ENCODE peak calls at places on chromosomes 2 and 18, in seven cellular contexts. T is NCI-H2081 treated with DMSO at 0.1 percent for 48 hours; B is fibroblast of pulmonary artery; C is MG63; M is NCI-H446; P is stimulated activated CD4-positive, alpha-beta T cell treated with anti-CD3 and anti-CD28 coated beads, Interleukin-2, amount 100 ng/mL, for 48 hours; S is fibroblast of lung. F is an unnamed sample.

GRCh38 chr2:201517094-201517493 is 65.6 kb downstream of the STRADB start:
- DNase-seq in T (no peak), P (no peak), B (no peak), C (peak; percentile 3), S (peak; percentile 77), M (no peak), F (no peak)

GRCh38 chr2:190119257-190119656 is 56.7 kb upstream of the MSTN start:
- DNase-seq in M (no peak), S (peak; percentile 25), P (peak; percentile 2), T (no peak), C (no peak), B (peak; percentile 21), F (no peak)

GRCh38 chr2:190267302-190267701 is 52.3 kb downstream of the HIBCH start:
- DNase-seq in C (peak; percentile 61), P (no peak), T (no peak), B (peak; percentile 76), M (no peak), S (peak; percentile 89), F (no peak)

GRCh38 chr2:195694553-195694952 is 37.5 kb downstream of the SLC39A10 start:
- DNase-seq in P (no peak), T (no peak), S (no peak), M (no peak), C (no peak), B (no peak), F (no peak)

GRCh38 chr2:70904371-70905216 is 31.1 kb upstream of the ATP6V1B1 start:
- DNase-seq in B (no peak), S (no peak), C (no peak), T (no peak), P (no peak), M (no peak), F (no peak)

GRCh38 chr2:10157293-10157692 is 34.8 kb downstream of the RRM2 start:
- DNase-seq in T (no peak), S (no peak), P (no peak), B (no peak), M (no peak), C (no peak), F (no peak)

GRCh38 chr2:219402665-219403515 is 15.2 kb upstream of the DNPEP start:
- DNase-seq in C (peak; percentile 65), M (peak; percentile 87), B (peak; percentile 91), P (peak; percentile 48), S (peak; percentile 76), T (peak; percentile 3), F (peak; percentile 23)

GRCh38 chr2:72278046-72278445 is 130.4 kb upstream of the CYP26B1 start:
- DNase-seq in B (peak; percentile 57), S (peak; percentile 85), M (no peak), P (no peak), T (no peak), C (no peak), F (no peak)

GRCh38 chr2:161905389-161906046 is 168.5 kb downstream of the DPP4 start:
- DNase-seq in B (peak; percentile 56), S (peak; percentile 71), C (no peak), T (peak; percentile 86), P (no peak), M (no peak), F (no peak)

GRCh38 chr2:9558948-9559381 is 3.3 kb upstream of the ADAM17 start:
- DNase-seq in B (peak; percentile 88), P (no peak), C (peak; percentile 92), T (no peak), S (peak; percentile 98), M (peak; percentile 46), F (no peak)

GRCh38 chr18:59918320-59918755 is 18.5 kb downstream of the PMAIP1 start:
- DNase-seq in C (peak; percentile 89), T (peak; percentile 29), M (peak; percentile 83), P (no peak), S (peak; percentile 92), B (peak; percentile 59), F (no peak)

GRCh38 chr18:64720781-64721464 is 572.0 kb upstream of the LINC00305 start:
- DNase-seq in M (peak; percentile 18), P (no peak), S (no peak), T (no peak), C (no peak), B (no peak), F (no peak)

GRCh38 chr18:58024139-58024538 is 19.9 kb upstream of the NEDD4L start:
- DNase-seq in C (no peak), T (no peak), S (no peak), M (no peak), P (no peak), B (no peak), F (no peak)

GRCh38 chr2:80059381-80059907 is 245.1 kb downstream of the LRRTM1 start:
- DNase-seq in B (no peak), C (no peak), P (no peak), M (no peak), S (no peak), T (no peak), F (no peak)

GRCh38 chr18:79924814-79925655 is 26.4 kb downstream of the SLC66A2 start:
- DNase-seq in C (no peak), T (peak; percentile 19), M (peak; percentile 70), S (no peak), P (no peak), B (no peak), F (no peak)

GRCh38 chr2:67255933-67256615 is 141.1 kb upstream of the ETAA1 start:
- DNase-seq in C (no peak), S (peak; percentile 80), T (no peak), M (no peak), B (peak; percentile 82), P (no peak), F (peak; percentile 6)

GRCh38 chr2:187037310-187037709 is 188.3 kb upstream of the ZSWIM2 start:
- DNase-seq in B (no peak), T (no peak), S (peak; percentile 8), C (no peak), M (no peak), P (no peak), F (no peak)

GRCh38 chr2:203565076-203565475 is 30.0 kb upstream of the RAPH1 start:
- DNase-seq in T (no peak), S (no peak), P (no peak), B (no peak), M (no peak), C (no peak), F (no peak)

GRCh38 chr2:98376996-98377395 is 30.7 kb downstream of the CNGA3 start:
- DNase-seq in C (no peak), M (no peak), T (no peak), S (peak; percentile 8), P (no peak), B (no peak), F (no peak)

GRCh38 chr2:160109939-160110673 is 47.7 kb upstream of the PLA2R1 start:
- DNase-seq in M (peak; percentile 80), T (peak; percentile 25), S (peak; percentile 67), P (peak; percentile 48), C (peak; percentile 60), B (peak; percentile 89), F (peak; percentile 37)

GRCh38 chr2:239184968-239185903 is 215.6 kb downstream of the HDAC4 start:
- DNase-seq in B (no peak), T (no peak), P (no peak), S (no peak), C (no peak), M (no peak), F (no peak)

GRCh38 chr2:10580991-10581390 is 108.8 kb downstream of the NOL10 start:
- DNase-seq in S (no peak), T (no peak), C (no peak), M (no peak), P (no peak), B (no peak), F (no peak)

GRCh38 chr18:79625195-79625923 is 54.2 kb upstream of the CTDP1 start:
- DNase-seq in B (no peak), C (no peak), S (no peak), T (no peak), M (no peak), P (no peak), F (no peak)

GRCh38 chr2:210584834-210585233 is 28.4 kb downstream of the CPS1 start:
- DNase-seq in S (peak; percentile 52), B (peak; percentile 59), T (no peak), P (no peak), M (no peak), C (no peak), F (no peak)

GRCh38 chr2:23925702-23926288 is 1.1 kb downstream of the ATAD2B start:
- DNase-seq in T (no peak), B (peak; percentile 64), S (peak; percentile 71), M (peak; percentile 27), C (peak; percentile 65), P (peak; percentile 48), F (peak; percentile 31)

GRCh38 chr2:232988444-232988843 is 24.6 kb downstream of the NGEF start:
- DNase-seq in T (no peak), S (peak; percentile 98), C (peak; percentile 98), M (peak; percentile 67), B (peak; percentile 93), P (no peak), F (no peak)

GRCh38 chr2:227477291-227477690 is 5.3 kb downstream of the AGFG1 start:
- DNase-seq in B (peak; percentile 40), S (no peak), M (no peak), T (no peak), P (no peak), C (no peak), F (no peak)

GRCh38 chr2:176419591-176420071 is 150.4 kb downstream of the MTX2 start:
- DNase-seq in B (peak; percentile 77), T (no peak), P (no peak), C (peak; percentile 71), M (no peak), S (peak; percentile 89), F (no peak)

GRCh38 chr18:44047585-44047984 is 633.1 kb upstream of the SETBP1 start:
- DNase-seq in P (no peak), B (peak; percentile 1), M (no peak), C (no peak), T (no peak), S (no peak), F (no peak)

GRCh38 chr2:71736986-71737385 is 283.6 kb downstream of the DYSF start:
- DNase-seq in P (no peak), M (peak; percentile 54), S (no peak), C (peak; percentile 56), T (no peak), B (no peak), F (no peak)

GRCh38 chr2:198042189-198042588 is 237.8 kb downstream of the PLCL1 start:
- DNase-seq in M (no peak), S (no peak), C (no peak), B (no peak), P (no peak), T (no peak), F (no peak)

GRCh38 chr2:26816893-26817292 is 31.0 kb downstream of the CENPA start:
- DNase-seq in C (no peak), M (no peak), B (no peak), P (no peak), T (no peak), S (no peak), F (no peak)

GRCh38 chr2:221380049-221380448 is 192.1 kb downstream of the EPHA4 start:
- DNase-seq in S (no peak), C (no peak), T (no peak), B (no peak), P (no peak), M (no peak), F (no peak)

GRCh38 chr2:179837408-179837807 is 24.0 kb downstream of the ZNF385B start:
- DNase-seq in B (peak; percentile 38), P (no peak), S (peak; percentile 85), C (peak; percentile 33), T (no peak), M (no peak), F (no peak)

GRCh38 chr2:37789988-37790387 is 118.5 kb upstream of the CDC42EP3 start:
- DNase-seq in T (no peak), M (no peak), S (peak; percentile 46), B (no peak), P (no peak), C (no peak), F (no peak)